ENCODE peak calls at places on chromosome 14, in four cellular contexts. Y is A549, N is HepG2, A is K562. B is an unnamed sample.

GRCh38 chr14:54877015-54877702 is 25.5 kb downstream of the GCH1 start:
- DNase-seq in Y (no peak), N (no peak), A (no peak), B (no peak)

GRCh38 chr14:24427537-24428508 is 1.6 kb downstream of the CBLN3 start:
- DNase-seq in Y (no peak), N (peak), A (no peak), B (no peak)

GRCh38 chr14:77912754-77913556 is 113.0 kb downstream of the ADCK1 start:
- DNase-seq in Y (no peak), N (no peak), A (no peak), B (no peak)

GRCh38 chr14:76456200-76456599 is 80.3 kb downstream of the ESRRB start:
- DNase-seq in Y (peak), N (peak), A (peak), B (no peak)

GRCh38 chr14:85416771-85417170 is 113.2 kb upstream of the FLRT2 start:
- DNase-seq in Y (peak), N (no peak), A (no peak), B (no peak)

GRCh38 chr14:98592611-98593170 is 679.3 kb downstream of the BCL11B start:
- DNase-seq in Y (no peak), N (no peak), A (no peak), B (no peak)

GRCh38 chr14:104221636-104222375 is 83.4 kb downstream of the KIF26A start:
- DNase-seq in Y (no peak), N (no peak), A (no peak), B (no peak)

GRCh38 chr14:84485016-84485415 is 1044.9 kb upstream of the FLRT2 start:
- DNase-seq in Y (no peak), N (no peak), A (no peak), B (no peak)

GRCh38 chr14:52189330-52189729 is 78.2 kb upstream of the PTGDR start:
- DNase-seq in Y (no peak), N (no peak), A (no peak), B (no peak)

GRCh38 chr14:63467440-63468072 is 75.6 kb downstream of the PPP2R5E start:
- DNase-seq in Y (no peak), N (no peak), A (no peak), B (no peak)

GRCh38 chr14:63473194-63473788 is 69.9 kb downstream of the PPP2R5E start:
- DNase-seq in Y (no peak), N (no peak), A (no peak), B (no peak)

GRCh38 chr14:63468273-63468672 is 74.9 kb downstream of the PPP2R5E start:
- DNase-seq in Y (no peak), N (no peak), A (no peak), B (no peak)

GRCh38 chr14:63474844-63475243 is 68.3 kb downstream of the PPP2R5E start:
- DNase-seq in Y (no peak), N (no peak), A (no peak), B (no peak)

GRCh38 chr14:63470877-63471565 is 72.2 kb downstream of the PPP2R5E start:
- DNase-seq in Y (peak), N (peak), A (no peak), B (no peak)
- TF ChIP-seq PHF8 in Y (no peak), N (no peak), A (no peak), B (no peak)

DNA sequence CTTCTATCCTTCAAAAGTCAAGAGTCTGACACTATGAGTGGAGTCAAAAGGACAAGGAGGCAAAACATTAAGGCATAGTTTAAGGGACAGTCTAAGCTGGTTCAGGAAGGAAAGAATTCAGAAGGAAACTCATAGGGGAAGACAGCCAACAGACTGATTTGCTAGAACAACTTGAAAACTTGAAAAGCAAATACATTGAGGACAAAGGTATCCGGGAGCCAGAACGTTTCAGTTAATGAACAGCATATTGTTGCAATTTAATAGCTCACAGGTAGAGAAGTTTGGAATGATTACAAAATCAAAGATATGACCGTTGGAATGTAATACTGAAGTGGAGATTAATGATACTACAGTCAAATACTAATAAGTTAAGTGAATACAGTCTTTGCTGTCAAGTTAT is 312.8 kb upstream of the RPL10L start:
- DNase-seq in Y (no peak), N (no peak), A (no peak), B (no peak)
- TF ChIP-seq CHD2 in Y (no peak), N (no peak), A (no peak), B (no peak)

DNA sequence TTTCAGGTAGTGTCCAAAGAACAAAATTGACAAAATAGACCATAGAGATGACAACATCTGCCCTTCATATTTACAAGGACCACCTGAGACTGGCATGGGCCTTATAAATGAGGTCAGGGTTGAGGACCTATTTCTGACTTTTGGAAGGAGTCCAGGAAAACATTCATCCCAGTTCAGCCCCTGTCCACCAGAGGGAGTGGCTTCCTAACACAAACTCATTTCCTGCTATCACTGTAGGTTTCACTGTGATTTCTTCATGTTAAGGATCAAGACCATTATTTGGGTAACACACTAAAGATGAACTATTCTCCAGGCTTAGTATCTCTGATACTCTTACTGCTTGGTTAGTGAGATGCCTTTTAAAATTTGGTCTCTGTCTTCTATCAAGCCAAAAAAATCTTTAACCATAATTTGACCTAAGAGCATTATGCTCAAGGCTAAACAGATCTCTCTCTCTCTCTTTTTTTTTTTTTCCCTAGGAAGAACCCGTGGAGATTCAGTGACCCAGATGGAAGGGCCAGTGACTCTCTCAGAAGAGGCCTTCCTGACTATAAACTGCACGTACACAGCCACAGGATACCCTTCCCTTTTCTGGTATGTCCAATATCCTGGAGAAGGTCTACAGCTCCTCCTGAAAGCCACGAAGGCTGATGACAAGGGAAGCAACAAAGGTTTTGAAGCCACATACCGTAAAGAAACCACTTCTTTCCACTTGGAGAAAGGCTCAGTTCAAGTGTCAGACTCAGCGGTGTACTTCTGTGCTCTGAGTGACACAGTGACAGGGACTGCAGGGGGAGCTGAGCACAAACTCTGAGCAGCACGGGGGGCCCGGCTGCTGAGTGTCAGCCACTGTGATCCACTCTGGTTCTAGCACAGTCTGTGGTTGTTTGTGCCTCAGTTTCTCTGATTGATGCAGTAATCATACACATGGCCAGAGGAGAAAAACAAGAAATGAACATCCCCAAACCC is 267.6 kb upstream of the OR4E1 start:
- DNase-seq in Y (peak), N (peak), A (peak), B (no peak)
- TF ChIP-seq JUN in Y (no peak), N (no peak), A (no peak), B (no peak)

GRCh38 chr14:57714487-57714899 is 151.4 kb downstream of the SLC35F4 start:
- DNase-seq in Y (no peak), N (no peak), A (no peak), B (no peak)
- TF ChIP-seq PHF8 in Y (no peak), N (no peak), A (no peak), B (no peak)

GRCh38 chr14:23371865-23372264 is 744 bp upstream of the IL25 start:
- DNase-seq in Y (no peak), N (no peak), A (no peak), B (no peak)
- TF ChIP-seq CHD2 in Y (no peak), N (no peak), A (no peak), B (no peak)

B was measured in H1.